ENCODE peak calls at places on chromosomes 11 and 22, in seven cellular contexts. One of them, this sample, is unnamed.

GRCh38 chr22:42066937-42067336 is 3.7 kb downstream of the NAGA start:
- DNase-seq in lung: no peak
- DNase-seq in psoas muscle: no peak
- DNase-seq in chondrocyte: peak
- DNase-seq in GM12865: no peak
- DNase-seq in IMR-90: no peak
- DNase-seq in colonic mucosa: peak
- DNase-seq in this sample: no peak

GRCh38 chr11:79371152-79371551 is 69.7 kb downstream of the TENM4 start:
- DNase-seq in colonic mucosa: no peak
- DNase-seq in lung: no peak
- DNase-seq in chondrocyte: no peak
- DNase-seq in IMR-90: no peak
- DNase-seq in GM12865: no peak
- DNase-seq in psoas muscle: no peak
- DNase-seq in this sample: peak

GRCh38 chr11:122981388-122982264 is at the start of gene BSX:
- DNase-seq in IMR-90: peak
- DNase-seq in colonic mucosa: peak
- DNase-seq in lung: peak
- DNase-seq in GM12865: peak
- DNase-seq in psoas muscle: peak
- DNase-seq in chondrocyte: no peak
- DNase-seq in this sample: peak

GRCh38 chr11:64971421-64972233 is at the start of gene MAJIN:
- DNase-seq in lung: peak
- DNase-seq in GM12865: peak
- DNase-seq in IMR-90: peak
- DNase-seq in colonic mucosa: peak
- DNase-seq in psoas muscle: peak
- DNase-seq in chondrocyte: peak
- DNase-seq in this sample: no peak

GRCh38 chr22:25404556-25404922 is 159.9 kb upstream of the GRK3 start:
- DNase-seq in psoas muscle: no peak
- DNase-seq in IMR-90: no peak
- DNase-seq in chondrocyte: no peak
- DNase-seq in lung: no peak
- DNase-seq in GM12865: no peak
- DNase-seq in colonic mucosa: no peak
- DNase-seq in this sample: no peak

GRCh38 chr22:25357056-25357455 is 137.6 kb downstream of the CRYBB2 start:
- DNase-seq in GM12865: no peak
- DNase-seq in colonic mucosa: no peak
- DNase-seq in lung: no peak
- DNase-seq in chondrocyte: peak
- DNase-seq in psoas muscle: no peak
- DNase-seq in IMR-90: no peak
- DNase-seq in this sample: no peak

GRCh38 chr11:64222651-64223000 is 3.4 kb downstream of the TRPT1 start:
- DNase-seq in colonic mucosa: no peak
- DNase-seq in psoas muscle: no peak
- DNase-seq in lung: no peak
- DNase-seq in IMR-90: no peak
- DNase-seq in chondrocyte: no peak
- DNase-seq in GM12865: peak
- DNase-seq in this sample: no peak

GRCh38 chr22:21865041-21865440 is 2.4 kb downstream of the MAPK1 start:
- DNase-seq in colonic mucosa: peak
- DNase-seq in lung: peak
- DNase-seq in psoas muscle: no peak
- DNase-seq in IMR-90: peak
- DNase-seq in GM12865: peak
- DNase-seq in chondrocyte: no peak
- DNase-seq in this sample: peak

GRCh38 chr22:38519453-38520250 is 13.5 kb upstream of the DDX17 start:
- DNase-seq in lung: no peak
- DNase-seq in chondrocyte: no peak
- DNase-seq in colonic mucosa: no peak
- DNase-seq in psoas muscle: no peak
- DNase-seq in GM12865: no peak
- DNase-seq in IMR-90: no peak
- DNase-seq in this sample: no peak

GRCh38 chr11:116217006-116217405 is 555.8 kb downstream of the BUD13 start:
- DNase-seq in psoas muscle: no peak
- DNase-seq in chondrocyte: no peak
- DNase-seq in lung: peak
- DNase-seq in colonic mucosa: peak
- DNase-seq in GM12865: peak
- DNase-seq in IMR-90: peak
- DNase-seq in this sample: no peak

GRCh38 chr11:20112291-20113146 is 47.8 kb downstream of the DBX1 start:
- DNase-seq in lung: peak
- DNase-seq in GM12865: no peak
- DNase-seq in IMR-90: peak
- DNase-seq in colonic mucosa: peak
- DNase-seq in chondrocyte: no peak
- DNase-seq in psoas muscle: peak
- DNase-seq in this sample: peak

GRCh38 chr11:16820324-16821092 is 82.1 kb downstream of the C11orf58 start:
- DNase-seq in GM12865: peak
- DNase-seq in chondrocyte: no peak
- DNase-seq in colonic mucosa: peak
- DNase-seq in psoas muscle: peak
- DNase-seq in IMR-90: peak
- DNase-seq in lung: peak
- DNase-seq in this sample: peak

GRCh38 chr11:48063424-48063978 is 83.1 kb downstream of the PTPRJ start:
- DNase-seq in psoas muscle: no peak
- DNase-seq in GM12865: no peak
- DNase-seq in chondrocyte: no peak
- DNase-seq in IMR-90: peak
- DNase-seq in colonic mucosa: no peak
- DNase-seq in lung: no peak
- DNase-seq in this sample: peak

GRCh38 chr22:50201191-50202129 is 649 bp downstream of the SELENOO start:
- DNase-seq in colonic mucosa: peak
- DNase-seq in chondrocyte: no peak
- DNase-seq in psoas muscle: no peak
- DNase-seq in IMR-90: no peak
- DNase-seq in lung: no peak
- DNase-seq in GM12865: peak
- DNase-seq in this sample: no peak

GRCh38 chr11:19447150-19447566 is 206.4 kb upstream of the E2F8 start:
- DNase-seq in IMR-90: peak
- DNase-seq in colonic mucosa: no peak
- DNase-seq in psoas muscle: no peak
- DNase-seq in GM12865: no peak
- DNase-seq in lung: no peak
- DNase-seq in chondrocyte: no peak
- DNase-seq in this sample: no peak

GRCh38 chr22:27195104-27195503 is 537.7 kb downstream of the MIAT start:
- DNase-seq in colonic mucosa: peak
- DNase-seq in lung: no peak
- DNase-seq in IMR-90: peak
- DNase-seq in GM12865: no peak
- DNase-seq in chondrocyte: no peak
- DNase-seq in psoas muscle: no peak
- DNase-seq in this sample: no peak

GRCh38 chr11:91489989-91490388 is 734.6 kb upstream of the FAT3 start:
- DNase-seq in lung: no peak
- DNase-seq in colonic mucosa: no peak
- DNase-seq in psoas muscle: no peak
- DNase-seq in GM12865: no peak
- DNase-seq in chondrocyte: no peak
- DNase-seq in IMR-90: no peak
- DNase-seq in this sample: no peak

GRCh38 chr11:45233804-45234170 is 52.4 kb downstream of the SYT13 start:
- DNase-seq in GM12865: no peak
- DNase-seq in colonic mucosa: no peak
- DNase-seq in chondrocyte: no peak
- DNase-seq in lung: no peak
- DNase-seq in psoas muscle: no peak
- DNase-seq in IMR-90: no peak
- DNase-seq in this sample: no peak
- TF ChIP-seq CTCF in GM12865: no peak
- TF ChIP-seq CTCF in colonic mucosa: no peak
- TF ChIP-seq CTCF in chondrocyte: no peak
- TF ChIP-seq CTCF in lung: no peak
- TF ChIP-seq CTCF in psoas muscle: no peak
- TF ChIP-seq CTCF in IMR-90: no peak
- TF ChIP-seq CTCF in this sample: no peak

DNA sequence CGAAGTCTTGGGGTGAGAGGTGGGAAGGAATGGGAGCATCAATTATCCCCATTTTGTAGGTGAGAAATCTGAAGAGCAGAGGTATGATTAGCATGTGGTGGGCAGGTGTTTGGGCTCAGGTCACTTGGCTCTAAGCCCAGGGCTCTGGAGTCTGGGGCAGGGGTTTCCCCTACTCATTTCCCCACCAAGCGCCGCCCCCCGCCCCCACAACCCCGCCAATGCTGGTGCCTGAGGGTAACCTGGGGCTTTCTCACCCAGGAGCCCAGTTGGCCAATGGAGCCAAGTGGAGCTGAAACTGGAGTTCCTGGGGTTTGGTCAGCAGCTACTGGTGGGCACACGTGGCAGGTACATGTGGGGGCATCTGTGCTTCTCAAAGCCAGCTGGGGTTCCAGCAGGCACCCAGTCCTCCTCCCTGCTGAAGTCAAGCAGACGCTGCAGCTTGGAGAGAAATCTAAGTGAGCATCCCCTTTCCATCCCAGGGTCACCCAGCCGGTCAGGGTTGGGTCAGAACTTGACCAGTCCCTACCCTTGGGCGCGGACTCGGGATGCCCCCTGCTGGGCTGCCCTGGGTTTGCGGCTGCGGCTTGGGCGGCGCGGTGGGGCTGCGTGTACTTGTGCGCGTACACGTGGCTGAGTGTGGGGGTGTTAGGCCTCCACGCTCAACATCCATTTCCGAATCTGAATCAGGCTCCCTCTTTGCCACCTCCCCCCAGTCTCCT is 1.6 kb upstream of the CHRM1 start:
- DNase-seq in GM12865: peak
- DNase-seq in chondrocyte: no peak
- DNase-seq in colonic mucosa: no peak
- DNase-seq in psoas muscle: peak
- DNase-seq in lung: no peak
- DNase-seq in IMR-90: no peak
- DNase-seq in this sample: no peak
- TF ChIP-seq CTCF in GM12865: peak
- TF ChIP-seq CTCF in chondrocyte: peak
- TF ChIP-seq CTCF in colonic mucosa: no peak
- TF ChIP-seq CTCF in psoas muscle: no peak
- TF ChIP-seq CTCF in lung: no peak
- TF ChIP-seq CTCF in IMR-90: peak
- TF ChIP-seq CTCF in this sample: peak

DNA sequence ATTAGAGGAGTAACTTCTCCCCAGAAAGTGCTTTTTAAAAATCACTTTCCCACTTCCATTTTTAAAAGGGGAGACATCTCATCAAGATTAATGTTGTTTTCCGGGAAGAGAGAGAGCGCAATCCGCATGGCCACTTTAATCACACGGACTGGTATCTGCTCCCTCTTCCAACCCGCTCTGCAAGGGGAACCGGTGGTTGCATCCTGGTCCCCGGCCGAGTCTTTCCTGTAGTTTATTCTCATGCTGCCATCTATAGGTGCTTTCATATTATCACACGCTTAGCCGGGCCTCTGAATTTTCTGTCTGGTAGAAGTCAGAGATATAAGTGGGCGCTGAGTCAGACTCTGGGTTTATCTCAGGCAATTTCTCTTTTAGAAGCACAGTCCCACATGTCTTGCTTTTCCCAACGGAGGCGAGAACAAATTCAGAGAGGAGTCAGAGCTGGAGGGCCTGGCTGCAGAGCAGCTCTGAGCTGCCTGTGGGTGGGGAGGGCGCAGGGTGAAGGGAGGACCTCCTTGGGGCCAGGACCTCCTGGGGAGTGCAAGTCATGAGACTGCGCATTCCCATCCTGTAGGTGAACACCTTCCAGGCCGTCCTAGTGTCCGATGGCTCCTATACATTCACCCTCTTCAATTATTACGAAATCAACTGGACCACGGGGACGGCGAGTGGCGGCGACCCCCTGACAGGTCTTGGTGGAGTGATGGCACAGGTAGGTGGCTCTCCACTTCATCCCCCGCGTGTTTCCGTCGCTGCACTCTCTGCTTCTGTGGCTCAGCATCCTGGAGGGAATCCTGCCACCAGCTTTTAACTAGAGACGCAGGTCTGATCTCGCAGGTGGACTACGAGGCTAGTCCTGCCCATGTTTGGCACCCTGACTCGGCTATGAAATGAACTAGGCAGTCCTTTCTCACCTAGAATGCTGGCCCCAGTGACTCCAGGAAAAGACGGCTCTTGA is 11.7 kb downstream of the TECTA start:
- DNase-seq in chondrocyte: no peak
- DNase-seq in GM12865: peak
- DNase-seq in lung: peak
- DNase-seq in psoas muscle: peak
- DNase-seq in colonic mucosa: peak
- DNase-seq in IMR-90: peak
- DNase-seq in this sample: peak
- TF ChIP-seq CTCF in chondrocyte: peak
- TF ChIP-seq CTCF in GM12865: peak
- TF ChIP-seq CTCF in lung: peak
- TF ChIP-seq CTCF in psoas muscle: peak
- TF ChIP-seq CTCF in colonic mucosa: peak
- TF ChIP-seq CTCF in IMR-90: peak
- TF ChIP-seq CTCF in this sample: peak

GRCh38 chr22:44438056-44438455 is 60.0 kb downstream of the RTL6 start:
- DNase-seq in GM12865: no peak
- DNase-seq in lung: no peak
- DNase-seq in psoas muscle: no peak
- DNase-seq in chondrocyte: no peak
- DNase-seq in colonic mucosa: no peak
- DNase-seq in IMR-90: no peak
- DNase-seq in this sample: no peak
- TF ChIP-seq CTCF in GM12865: no peak
- TF ChIP-seq CTCF in lung: no peak
- TF ChIP-seq CTCF in psoas muscle: no peak
- TF ChIP-seq CTCF in chondrocyte: peak
- TF ChIP-seq CTCF in colonic mucosa: no peak
- TF ChIP-seq CTCF in IMR-90: no peak
- TF ChIP-seq CTCF in this sample: no peak

DNA sequence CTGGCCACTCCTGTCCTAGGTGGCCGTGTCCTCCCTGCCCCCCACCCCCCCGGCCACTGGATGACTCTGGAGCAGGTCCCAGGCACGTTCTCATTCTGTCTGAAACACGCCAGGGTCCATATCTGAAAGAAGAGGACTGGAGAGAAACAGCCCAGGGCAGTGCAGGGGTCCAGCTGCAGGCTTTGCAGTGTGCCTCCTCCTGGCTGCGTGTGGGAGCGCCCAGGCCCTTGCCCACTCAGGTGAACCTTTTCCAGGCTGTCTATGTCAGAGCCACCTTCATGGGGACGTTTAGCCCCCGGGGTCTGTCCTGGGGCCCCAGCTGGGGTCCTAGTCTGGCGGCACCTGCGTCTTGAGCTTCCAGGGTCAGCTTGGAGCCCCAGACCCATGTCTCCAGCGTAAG is 15.6 kb downstream of the GRAMD4 start:
- DNase-seq in GM12865: no peak
- DNase-seq in psoas muscle: no peak
- DNase-seq in colonic mucosa: no peak
- DNase-seq in chondrocyte: no peak
- DNase-seq in IMR-90: no peak
- DNase-seq in lung: no peak
- DNase-seq in this sample: no peak
- TF ChIP-seq CTCF in GM12865: no peak
- TF ChIP-seq CTCF in psoas muscle: no peak
- TF ChIP-seq CTCF in colonic mucosa: no peak
- TF ChIP-seq CTCF in chondrocyte: peak
- TF ChIP-seq CTCF in IMR-90: no peak
- TF ChIP-seq CTCF in lung: no peak
- TF ChIP-seq CTCF in this sample: no peak